ENCODE peak calls at places on chromosome 2, in five cellular contexts. J is progenitor cell of endocrine pancreas, E is retina, L is amniotic stem cell, O is NCI-H345. X is an unnamed sample.

GRCh38 chr2:207816546-207816945 is 46.8 kb upstream of the FZD5 start:
- DNase-seq in O (no peak), E (peak), L (no peak), J (no peak), X (no peak)

GRCh38 chr2:33021542-33022259 is 74.9 kb downstream of the LTBP1 start:
- DNase-seq in O (no peak), L (no peak), J (no peak), E (no peak), X (no peak)

GRCh38 chr2:149132303-149132702 is 93.8 kb downstream of the LYPD6B start:
- DNase-seq in E (no peak), O (no peak), L (no peak), J (no peak), X (no peak)

GRCh38 chr2:96895709-96896651 is 26.1 kb upstream of the SEMA4C start:
- DNase-seq in J (no peak), L (no peak), O (peak), E (no peak), X (peak)

GRCh38 chr2:54384301-54385035 is 71.7 kb upstream of the SPTBN1 start:
- DNase-seq in J (no peak), O (no peak), E (peak), L (no peak), X (no peak)

GRCh38 chr2:239208470-239209180 is 192.2 kb downstream of the HDAC4 start:
- DNase-seq in J (no peak), E (no peak), L (no peak), O (peak), X (no peak)

GRCh38 chr2:135870571-135870970 is 5.7 kb downstream of the MCM6 start:
- DNase-seq in J (no peak), L (no peak), O (no peak), E (no peak), X (no peak)

GRCh38 chr2:215612770-215613169 is 176.9 kb upstream of the FN1 start:
- DNase-seq in L (no peak), J (no peak), O (no peak), E (no peak), X (no peak)

GRCh38 chr2:46841621-46842020 is 74.0 kb downstream of the MCFD2 start:
- DNase-seq in L (no peak), J (no peak), E (no peak), O (no peak), X (no peak)